ENCODE peak calls at places on chromosomes 13 and 19, in five cellular contexts. M is psoas muscle, F is fibroblast of the aortic adventitia, H is NCI-H187, O is fibroblast of pulmonary artery. S is an unnamed sample.

GRCh38 chr13:64371045-64371444 is 2859.1 kb downstream of the PCDH9 start:
- DNase-seq in O (no peak), M (no peak), F (peak), H (no peak), S (no peak)

GRCh38 chr19:23304238-23304637 is 54.0 kb upstream of the ZNF724 start:
- DNase-seq in F (no peak), M (no peak), H (no peak), O (no peak), S (no peak)

GRCh38 chr19:48779636-48780035 is 24.3 kb downstream of the FGF21 start:
- DNase-seq in O (no peak), M (no peak), H (no peak), F (no peak), S (no peak)

GRCh38 chr19:53785196-53785889 is 38.8 kb downstream of the NLRP12 start:
- DNase-seq in H (no peak), F (no peak), O (no peak), M (no peak), S (no peak)

GRCh38 chr13:98848736-98849135 is 96.3 kb upstream of the SLC15A1 start:
- DNase-seq in F (peak), H (no peak), M (no peak), O (no peak), S (no peak)

GRCh38 chr13:44142540-44142867 is 231.1 kb upstream of the SERP2 start:
- DNase-seq in O (no peak), F (no peak), H (no peak), M (no peak), S (no peak)

GRCh38 chr13:106532111-106532929 is 3.1 kb downstream of the EFNB2 start:
- DNase-seq in O (peak), H (no peak), F (peak), M (peak), S (no peak)

GRCh38 chr13:111033172-111034133 is 81.7 kb upstream of the ARHGEF7 start:
- DNase-seq in O (no peak), M (no peak), H (no peak), F (no peak), S (no peak)

GRCh38 chr13:30364876-30365275 is 57.4 kb upstream of the UBE2L5 start:
- DNase-seq in M (no peak), H (no peak), F (no peak), O (peak), S (no peak)

GRCh38 chr13:80048802-80049201 is 292.1 kb downstream of the SPRY2 start:
- DNase-seq in O (peak), H (no peak), F (peak), M (peak), S (peak)

GRCh38 chr19:31905980-31906948 is 439.1 kb upstream of the ZNF507 start:
- DNase-seq in F (no peak), M (peak), O (no peak), H (no peak), S (no peak)

GRCh38 chr13:99689955-99690354 is 188.7 kb downstream of the TM9SF2 start:
- DNase-seq in M (no peak), O (no peak), F (no peak), H (no peak), S (no peak)

GRCh38 chr19:4722671-4723464 is 774 bp downstream of the DPP9 start:
- DNase-seq in O (peak), H (no peak), M (peak), F (peak), S (peak)

GRCh38 chr13:60617863-60618733 is 221.1 kb downstream of the TDRD3 start:
- DNase-seq in M (no peak), F (peak), H (no peak), O (peak), S (no peak)

GRCh38 chr13:107373551-107373950 is 805.6 kb upstream of the ARGLU1 start:
- DNase-seq in H (no peak), O (peak), F (peak), M (no peak), S (no peak)

GRCh38 chr13:23212621-23213020 is 31.8 kb downstream of the SGCG start:
- DNase-seq in H (no peak), M (no peak), O (peak), F (peak), S (no peak)

GRCh38 chr13:70835349-70835748 is 727.1 kb upstream of the KLHL1 start:
- DNase-seq in O (no peak), M (no peak), H (no peak), F (no peak), S (no peak)

GRCh38 chr13:62879071-62879470 is 1463.4 kb upstream of the PCDH20 start:
- DNase-seq in H (no peak), O (peak), F (peak), M (no peak), S (no peak)

GRCh38 chr13:112831801-112832200 is 137.2 kb upstream of the MCF2L start:
- DNase-seq in M (no peak), F (no peak), H (no peak), O (no peak), S (no peak)

GRCh38 chr19:46725036-46725820 is 8.3 kb upstream of the PRKD2 start:
- DNase-seq in H (no peak), M (no peak), O (no peak), F (no peak), S (peak)

GRCh38 chr13:32252812-32253440 is 62.2 kb downstream of the ZAR1L start:
- DNase-seq in O (no peak), H (no peak), F (no peak), M (no peak), S (no peak)

GRCh38 chr13:59111711-59112110 is 1052.0 kb downstream of the DIAPH3 start:
- DNase-seq in M (no peak), F (peak), O (peak), H (no peak), S (no peak)

GRCh38 chr13:32257649-32258048 is 57.5 kb downstream of the ZAR1L start:
- DNase-seq in H (no peak), O (no peak), M (no peak), F (no peak), S (no peak)

GRCh38 chr13:88068975-88069374 is 397.8 kb downstream of the SLITRK5 start:
- DNase-seq in F (no peak), O (no peak), H (no peak), M (no peak), S (no peak)

GRCh38 chr19:48445256-48445605 is 552 bp upstream of the GRWD1 start:
- DNase-seq in F (peak), O (peak), H (peak), M (no peak), S (no peak)

GRCh38 chr19:18464646-18465045 is 26.7 kb upstream of the ISYNA1 start:
- DNase-seq in O (peak), H (peak), M (peak), F (peak), S (peak)

GRCh38 chr13:99802416-99802815 is 169.2 kb downstream of the ZIC5 start:
- DNase-seq in H (no peak), M (no peak), O (no peak), F (no peak), S (no peak)

S was measured in right lobe of liver.